ENCODE peak calls at places on chromosomes 3 and 15, in ten cellular contexts. I is nephron progenitor cell; X is memory B cell; Z is left cardiac atrium; L is GDM1; C is AG10803; T is NCI-H2081; V is amygdala; E is NCI-H1417; P is naive thymus-derived CD8-positive, alpha-beta T cell. A is an unnamed sample.

GRCh38 chr3:119524931-119525662 is 26.8 kb downstream of the TIMMDC1 start:
- DNase-seq in C (peak), Z (no peak), L (no peak), X (no peak), P (no peak), T (no peak), E (peak), I (no peak), V (no peak), A (peak)

GRCh38 chr3:177928156-177928555 is 608.1 kb upstream of the KCNMB2 start:
- DNase-seq in T (no peak), X (no peak), P (no peak), E (no peak), L (no peak), V (no peak), I (no peak), Z (no peak), C (peak), A (no peak)

GRCh38 chr15:68303560-68304436 is 26.3 kb downstream of the FEM1B start:
- DNase-seq in Z (no peak), X (no peak), E (no peak), V (no peak), P (no peak), T (no peak), I (no peak), C (no peak), L (no peak), A (no peak)

GRCh38 chr3:77081240-77081661 is 41.4 kb downstream of the ROBO2 start:
- DNase-seq in C (no peak), Z (peak), E (peak), I (no peak), L (no peak), T (peak), X (no peak), V (no peak), P (no peak), A (no peak)

GRCh38 chr3:145017959-145018358 is 1046.3 kb downstream of the DIPK2A start:
- DNase-seq in T (no peak), Z (no peak), I (no peak), L (no peak), V (no peak), C (no peak), E (no peak), P (no peak), X (no peak), A (peak)

GRCh38 chr3:46297658-46298423 is 55.6 kb downstream of the CCR3 start:
- DNase-seq in C (no peak), V (peak), I (no peak), X (no peak), L (peak), E (no peak), T (no peak), Z (peak), P (no peak), A (peak)

GRCh38 chr15:68184616-68185470 is 20.3 kb downstream of the CALML4 start:
- DNase-seq in L (no peak), I (no peak), X (no peak), Z (no peak), P (no peak), V (no peak), T (no peak), C (no peak), E (no peak), A (no peak)

GRCh38 chr3:17302774-17303173 is 418.0 kb downstream of the PLCL2 start:
- DNase-seq in T (no peak), Z (peak), X (no peak), V (no peak), E (no peak), I (no peak), C (peak), P (no peak), L (no peak), A (no peak)

GRCh38 chr15:84797801-84798200 is 19.4 kb upstream of the ALPK3 start:
- DNase-seq in P (no peak), Z (no peak), V (no peak), X (no peak), L (no peak), I (no peak), T (no peak), C (no peak), E (no peak), A (no peak)

GRCh38 chr3:550481-550880 is 353.9 kb downstream of the CHL1 start:
- DNase-seq in V (no peak), C (no peak), X (no peak), P (no peak), E (no peak), L (no peak), I (no peak), T (no peak), Z (no peak), A (no peak)

GRCh38 chr3:194773666-194774455 is 88.2 kb downstream of the FAM43A start:
- DNase-seq in E (no peak), T (no peak), P (no peak), I (no peak), C (peak), V (no peak), X (no peak), Z (no peak), L (no peak), A (no peak)

GRCh38 chr3:183958775-183959174 is 58.9 kb downstream of the ABCC5 start:
- DNase-seq in V (no peak), E (no peak), P (no peak), I (no peak), X (no peak), C (no peak), L (no peak), T (no peak), Z (no peak), A (no peak)

GRCh38 chr15:70281811-70282307 is 184.1 kb upstream of the TLE3 start:
- DNase-seq in X (peak), I (no peak), L (no peak), C (peak), V (no peak), P (no peak), T (no peak), Z (no peak), E (no peak), A (no peak)

GRCh38 chr3:142972092-142972753 is 8.7 kb upstream of the PAQR9 start:
- DNase-seq in C (no peak), P (no peak), V (no peak), I (no peak), E (no peak), L (no peak), X (no peak), Z (no peak), T (no peak), A (no peak)

GRCh38 chr3:107845355-107846281 is 245.2 kb downstream of the CD47 start:
- DNase-seq in I (no peak), X (no peak), V (no peak), L (no peak), Z (no peak), T (no peak), E (no peak), C (peak), P (no peak), A (no peak)

GRCh38 chr15:38611228-38611627 is 46.6 kb upstream of the RASGRP1 start:
- DNase-seq in X (no peak), L (no peak), C (no peak), P (no peak), Z (no peak), V (no peak), T (no peak), E (no peak), I (no peak), A (no peak)

GRCh38 chr3:194323785-194324735 is 27.1 kb downstream of the CPN2 start:
- DNase-seq in E (no peak), V (no peak), T (no peak), P (peak), X (no peak), L (no peak), I (peak), Z (peak), C (peak), A (peak)

GRCh38 chr3:4678320-4678719 is 185.2 kb downstream of the ITPR1 start:
- DNase-seq in L (no peak), V (no peak), Z (no peak), C (no peak), I (no peak), E (no peak), X (no peak), T (no peak), P (no peak), A (no peak)

GRCh38 chr15:62269504-62269903 is 104.4 kb upstream of the C2CD4B start:
- DNase-seq in T (no peak), V (no peak), L (no peak), C (no peak), P (no peak), Z (no peak), I (peak), E (no peak), X (no peak), A (no peak)

GRCh38 chr3:43152649-43153048 is 46.8 kb upstream of the POMGNT2 start:
- DNase-seq in L (no peak), X (no peak), Z (no peak), E (peak), T (no peak), P (no peak), C (no peak), V (no peak), I (no peak), A (no peak)

GRCh38 chr15:98386594-98386993 is 261.7 kb upstream of the IGF1R start:
- DNase-seq in Z (no peak), C (no peak), L (no peak), E (no peak), X (no peak), T (no peak), V (no peak), I (no peak), P (no peak), A (no peak)

GRCh38 chr15:55282284-55282833 is 7.3 kb downstream of the RAB27A start:
- DNase-seq in V (no peak), Z (no peak), E (no peak), P (no peak), C (peak), X (no peak), T (no peak), L (no peak), I (no peak), A (peak)

GRCh38 chr3:47980795-47981194 is 35.4 kb downstream of the MAP4 start:
- DNase-seq in P (no peak), I (no peak), C (no peak), X (no peak), E (no peak), V (no peak), L (no peak), T (no peak), Z (no peak), A (no peak)

GRCh38 chr3:122929188-122929465 is 98.4 kb downstream of the SEMA5B start:
- DNase-seq in X (no peak), C (no peak), P (no peak), L (no peak), V (no peak), E (no peak), Z (no peak), T (no peak), I (no peak), A (no peak)

GRCh38 chr15:77656294-77656693 is 23.6 kb upstream of the LINGO1 start:
- DNase-seq in Z (no peak), C (no peak), E (no peak), V (peak), L (no peak), X (no peak), I (no peak), T (no peak), P (no peak), A (peak)

GRCh38 chr15:33293619-33294309 is 17.0 kb upstream of the RYR3 start:
- DNase-seq in I (peak), Z (no peak), V (no peak), C (peak), X (no peak), T (no peak), P (no peak), L (no peak), E (no peak), A (no peak)

GRCh38 chr3:14540209-14540575 is at the start of gene GRIP2:
- DNase-seq in T (no peak), L (no peak), X (no peak), E (no peak), I (no peak), V (no peak), P (no peak), Z (peak), C (no peak), A (no peak)

GRCh38 chr3:14810070-14810732 is 8.6 kb upstream of the FGD5 start:
- DNase-seq in V (no peak), P (no peak), C (no peak), T (no peak), I (peak), Z (peak), X (no peak), E (peak), L (peak), A (no peak)

GRCh38 chr3:143565943-143566342 is 282.3 kb downstream of the SLC9A9 start:
- DNase-seq in Z (no peak), L (no peak), T (no peak), P (no peak), V (no peak), E (peak), C (no peak), X (no peak), I (no peak), A (peak)

GRCh38 chr15:63977102-63977501 is 69.2 kb downstream of the DAPK2 start:
- DNase-seq in T (no peak), V (no peak), P (no peak), Z (no peak), E (no peak), L (no peak), I (no peak), X (no peak), C (no peak), A (no peak)

GRCh38 chr3:56795807-56796185 is 6.0 kb downstream of the ARHGEF3 start:
- DNase-seq in C (no peak), P (no peak), X (no peak), L (peak), I (no peak), T (no peak), E (no peak), Z (no peak), V (no peak), A (peak)

GRCh38 chr15:59268199-59268979 is 61.7 kb downstream of the LDHAL6B start:
- DNase-seq in P (no peak), Z (no peak), E (no peak), L (no peak), X (no peak), V (no peak), C (peak), T (no peak), I (no peak), A (no peak)

GRCh38 chr15:79091204-79091867 is 756 bp upstream of the RASGRF1 start:
- DNase-seq in L (no peak), V (peak), P (no peak), T (peak), I (peak), Z (no peak), X (no peak), C (no peak), E (peak), A (peak)

GRCh38 chr3:182092662-182093262 is 381.0 kb downstream of the SOX2 start:
- DNase-seq in E (peak), L (no peak), P (no peak), T (peak), X (no peak), C (no peak), I (no peak), V (peak), Z (no peak), A (peak)

A was measured in KBM-7.